ENCODE peak calls at places on chromosomes 6 and 20, in eight cellular contexts. B, V, O, Q, R, U, J and A are unnamed samples.

GRCh38 chr6:54074591-54075195 is 36.5 kb upstream of the MLIP start:
- DNase-seq in B (no peak), V (peak; percentile 52), O (no peak), Q (no peak), R (no peak), U (no peak), J (peak; percentile 51), A (no peak)

GRCh38 chr20:35320396-35321126 is 28.3 kb upstream of the FAM83C start:
- DNase-seq in B (no peak), V (no peak), O (no peak), Q (peak; percentile 85), R (no peak), U (peak; percentile 84), J (no peak), A (no peak)

GRCh38 chr6:63516186-63516944 is 55.9 kb upstream of the LOC128125822 start:
- DNase-seq in B (no peak), V (no peak), O (no peak), Q (no peak), R (no peak), U (no peak), J (no peak), A (no peak)

GRCh38 chr6:130326496-130326895 is 39.3 kb upstream of the TMEM200A start:
- DNase-seq in B (no peak), V (no peak), O (no peak), Q (peak; percentile 37), R (no peak), U (no peak), J (no peak), A (no peak)

GRCh38 chr6:149233056-149233715 is 84.3 kb upstream of the TAB2 start:
- DNase-seq in B (no peak), V (no peak), O (no peak), Q (peak; percentile 97), R (no peak), U (peak; percentile 93), J (peak; percentile 69), A (no peak)

GRCh38 chr6:71421611-71422010 is 133.0 kb downstream of the OGFRL1 start:
- DNase-seq in B (no peak), V (no peak), O (no peak), Q (no peak), R (no peak), U (no peak), J (no peak), A (no peak)

GRCh38 chr6:97422171-97422570 is 139.2 kb upstream of the MMS22L start:
- DNase-seq in B (no peak), V (no peak), O (no peak), Q (no peak), R (no peak), U (no peak), J (peak; percentile 50), A (no peak)

GRCh38 chr6:110368268-110368667 is 10.1 kb upstream of the METTL24 start:
- DNase-seq in B (no peak), V (no peak), O (peak; percentile 55), Q (no peak), R (no peak), U (no peak), J (no peak), A (no peak)

GRCh38 chr6:16130437-16130891 is 1.6 kb downstream of the MYLIP start:
- DNase-seq in B (no peak), V (no peak), O (no peak), Q (peak; percentile 13), R (peak; percentile 11), U (no peak), J (no peak), A (no peak)

GRCh38 chr20:8664778-8665177 is 404.1 kb upstream of the PLCB4 start:
- DNase-seq in B (no peak), V (no peak), O (no peak), Q (no peak), R (no peak), U (no peak), J (no peak), A (no peak)
- TF ChIP-seq CTCF in B (no peak), V (peak; percentile 20), O (peak; percentile 22), Q (peak; percentile 14), R (peak; percentile 26), U (no peak), J (peak; percentile 70), A (no peak)

GRCh38 chr6:167945937-167946485 is 51.5 kb upstream of the KIF25 start:
- DNase-seq in B (no peak), V (no peak), O (no peak), Q (no peak), R (no peak), U (peak; percentile 32), J (no peak), A (no peak)
- TF ChIP-seq CTCF in B (no peak), V (no peak), O (no peak), Q (no peak), R (no peak), U (peak; percentile 6), J (no peak), A (no peak)

DNA sequence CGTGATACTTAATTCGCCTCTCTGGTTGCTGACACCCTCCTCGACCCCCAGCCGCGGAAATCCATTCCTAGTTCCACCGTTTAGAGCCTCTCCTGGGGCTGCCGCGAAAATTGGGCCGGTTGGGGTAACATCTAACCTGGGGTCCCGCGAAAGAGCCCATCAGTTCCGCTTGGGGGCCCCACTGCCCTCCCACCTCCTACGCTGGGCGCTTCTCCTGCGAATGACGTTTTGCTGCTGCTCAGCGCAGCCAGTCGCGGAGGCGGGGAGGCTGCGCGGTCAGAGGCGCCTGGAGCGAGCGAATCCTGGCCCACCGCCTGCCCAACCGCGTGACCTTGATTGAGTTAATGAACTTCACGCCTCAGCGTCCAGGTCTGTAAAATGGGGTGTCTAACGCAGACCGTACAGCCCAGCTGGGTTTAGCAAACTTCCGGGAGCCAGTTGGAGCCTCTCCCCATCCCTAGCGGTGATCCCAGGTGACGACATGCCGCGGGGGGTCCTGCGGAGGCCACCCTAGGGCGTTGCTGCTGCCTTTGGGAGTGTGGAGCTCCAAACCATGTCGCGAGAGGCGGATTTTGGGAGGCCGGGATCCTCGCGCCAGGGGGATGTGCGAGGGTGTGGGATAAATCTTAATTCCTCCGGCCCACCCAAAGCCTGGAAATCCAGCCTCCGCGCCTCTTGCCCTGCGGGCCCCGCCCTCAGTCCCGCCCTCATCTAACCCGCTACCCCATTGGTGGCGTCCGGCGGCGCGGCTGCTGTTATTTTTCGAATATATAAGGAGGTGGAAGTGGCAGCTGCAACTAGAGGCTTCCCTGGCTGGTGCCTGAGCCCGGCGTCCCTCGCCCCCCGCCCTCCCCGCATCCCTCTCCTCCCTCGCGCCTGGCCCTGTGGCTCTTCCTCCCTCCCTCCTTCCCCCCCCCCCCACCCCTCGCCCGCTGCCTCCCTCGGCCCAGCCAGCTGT is at the start of gene CDC25B:
- DNase-seq in B (peak; percentile 86), V (peak; percentile 95), O (peak; percentile 92), Q (peak; percentile 95), R (peak; percentile 94), U (peak; percentile 83), J (peak; percentile 97), A (peak; percentile 92)
- TF ChIP-seq CTCF in B (peak; percentile 48), V (peak; percentile 33), O (peak; percentile 24), Q (peak; percentile 47), R (peak; percentile 28), U (peak; percentile 22), J (peak; percentile 66), A (no peak)

GRCh38 chr6:44575644-44576043 is 188.1 kb downstream of the CDC5L start:
- DNase-seq in B (no peak), V (no peak), O (no peak), Q (no peak), R (no peak), U (no peak), J (no peak), A (no peak)
- TF ChIP-seq CTCF in B (no peak), V (no peak), O (no peak), Q (no peak), R (no peak), U (no peak), J (no peak), A (no peak)